ENCODE peak calls at places on chromosomes 12 and 14, in five cellular contexts. R is GM13977, V is DND-41, Y is RWPE1, W is glutamatergic neuron. B is an unnamed sample.

GRCh38 chr14:105908006-105908405 is 381.6 kb downstream of the TMEM121 start:
- DNase-seq in Y (no peak), R (no peak), W (no peak), V (no peak), B (no peak)

GRCh38 chr12:103799504-103800251 is 41.4 kb downstream of the NT5DC3 start:
- DNase-seq in W (no peak), V (no peak), Y (peak), R (no peak), B (no peak)

GRCh38 chr12:1616233-1617066 is 12.6 kb upstream of the WNT5B start:
- DNase-seq in R (no peak), Y (peak), V (no peak), W (no peak), B (peak)

GRCh38 chr12:6538420-6539275 is 4.3 kb downstream of the GAPDH start:
- DNase-seq in W (no peak), R (no peak), Y (no peak), V (peak), B (no peak)

GRCh38 chr14:37063467-37064240 is 108.8 kb downstream of the SLC25A21 start:
- DNase-seq in W (no peak), Y (no peak), R (no peak), V (no peak), B (no peak)

GRCh38 chr14:100132161-100132902 is 27.1 kb downstream of the DEGS2 start:
- DNase-seq in W (no peak), V (no peak), R (no peak), Y (no peak), B (no peak)

GRCh38 chr14:93546642-93547041 is 115.9 kb downstream of the UNC79 start:
- DNase-seq in W (no peak), V (no peak), Y (no peak), R (no peak), B (no peak)

GRCh38 chr14:80663541-80663940 is 278.0 kb downstream of the CEP128 start:
- DNase-seq in Y (no peak), R (no peak), V (no peak), W (no peak), B (no peak)

GRCh38 chr14:77239412-77239811 is 31.6 kb downstream of the NGB start:
- DNase-seq in R (no peak), W (no peak), Y (no peak), V (no peak), B (no peak)

GRCh38 chr12:124466200-124467128 is 100.9 kb downstream of the NCOR2 start:
- DNase-seq in W (no peak), R (peak), V (peak), Y (no peak), B (peak)

GRCh38 chr14:26765768-26766550 is 168.1 kb upstream of the NOVA1 start:
- DNase-seq in R (no peak), Y (no peak), V (no peak), W (no peak), B (no peak)

GRCh38 chr12:116856729-116857128 is 24.5 kb downstream of the HRK start:
- DNase-seq in V (no peak), R (no peak), W (no peak), Y (no peak), B (no peak)

GRCh38 chr12:132766380-132767085 is 4.9 kb upstream of the ANKLE2 start:
- DNase-seq in Y (no peak), R (no peak), V (no peak), W (no peak), B (no peak)

GRCh38 chr14:71231521-71232393 is 324.5 kb downstream of the PCNX1 start:
- DNase-seq in R (peak), V (peak), Y (no peak), W (no peak), B (peak)

GRCh38 chr12:94973202-94973601 is 30.3 kb downstream of the NDUFA12 start:
- DNase-seq in Y (no peak), W (no peak), R (no peak), V (no peak), B (no peak)

GRCh38 chr14:99517046-99517642 is 35.9 kb downstream of the CCNK start:
- DNase-seq in Y (no peak), V (no peak), R (no peak), W (no peak), B (no peak)

GRCh38 chr12:24798335-24798734 is 150.6 kb downstream of the BCAT1 start:
- DNase-seq in V (peak), R (no peak), W (no peak), Y (no peak), B (peak)

GRCh38 chr12:58388261-58388660 is 446.9 kb downstream of the ATP23 start:
- DNase-seq in Y (no peak), V (no peak), R (no peak), W (no peak), B (no peak)

GRCh38 chr12:203462-204260 is 10.3 kb downstream of the SLC6A12 start:
- DNase-seq in W (peak), V (no peak), R (no peak), Y (no peak), B (no peak)

GRCh38 chr12:27424631-27425230 is 21.8 kb upstream of the SMCO2 start:
- DNase-seq in V (no peak), Y (peak), W (no peak), R (no peak), B (no peak)

GRCh38 chr12:48183876-48184548 is 568 bp downstream of the CCDC184 start:
- DNase-seq in R (no peak), Y (no peak), W (peak), V (no peak), B (peak)

GRCh38 chr12:45732250-45732649 is 2.7 kb downstream of the ARID2 start:
- DNase-seq in R (no peak), Y (no peak), W (no peak), V (peak), B (no peak)

GRCh38 chr12:121712462-121713256 is at the start of gene TMEM120B:
- DNase-seq in W (peak), R (peak), V (peak), Y (peak), B (peak)

GRCh38 chr12:27595231-27595642 is 71.2 kb downstream of the PPFIBP1 start:
- DNase-seq in Y (no peak), V (no peak), W (no peak), R (no peak), B (no peak)

GRCh38 chr14:91284146-91284790 is 39.8 kb upstream of the GPR68 start:
- DNase-seq in V (no peak), Y (peak), R (no peak), W (no peak), B (no peak)

GRCh38 chr12:76187177-76187576 is 102.7 kb upstream of the NAP1L1 start:
- DNase-seq in V (no peak), W (no peak), Y (no peak), R (no peak), B (no peak)

GRCh38 chr12:127886821-127887220 is 380.1 kb upstream of the TMEM132C start:
- DNase-seq in Y (no peak), W (no peak), R (no peak), V (no peak), B (no peak)

GRCh38 chr14:99143793-99144192 is 128.2 kb downstream of the BCL11B start:
- DNase-seq in Y (no peak), V (peak), W (no peak), R (no peak), B (no peak)

GRCh38 chr12:5817246-5817645 is 127.8 kb downstream of the ANO2 start:
- DNase-seq in Y (no peak), V (no peak), W (no peak), R (no peak), B (no peak)

GRCh38 chr12:68445836-68446235 is 113.7 kb upstream of the MDM1 start:
- DNase-seq in W (no peak), Y (no peak), R (no peak), V (no peak), B (no peak)

GRCh38 chr14:51472881-51473280 is 178.8 kb upstream of the FRMD6 start:
- DNase-seq in R (no peak), Y (no peak), V (no peak), W (no peak), B (no peak)

DNA sequence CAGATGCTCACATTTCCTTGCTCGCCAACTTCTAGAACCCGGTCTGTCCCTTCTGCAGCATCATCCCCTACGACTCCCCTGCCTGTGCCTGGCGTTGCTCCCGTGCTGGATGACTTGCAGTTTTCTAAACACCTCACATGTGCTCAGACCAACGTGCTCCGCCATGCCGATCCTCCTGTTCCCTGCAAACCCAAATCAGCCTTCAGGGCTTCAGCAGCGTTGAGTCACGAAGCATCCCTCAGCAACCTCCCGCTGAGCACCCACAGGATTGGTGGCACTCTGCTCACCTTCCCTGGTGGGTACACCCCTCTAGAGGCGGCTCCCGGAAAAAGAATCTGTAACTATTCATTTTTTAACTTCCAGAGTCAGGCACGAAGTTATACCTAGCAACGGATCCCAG is 2.8 kb upstream of the PIWIL1 start:
- DNase-seq in W (no peak), V (no peak), Y (peak), R (no peak), B (no peak)
- TF ChIP-seq CTCF in W (no peak), V (no peak), Y (no peak), R (no peak), B (no peak)

GRCh38 chr14:103679351-103679750 is 35.9 kb downstream of the XRCC3 start:
- DNase-seq in W (no peak), Y (no peak), R (peak), V (peak), B (peak)
- TF ChIP-seq CTCF in W (peak), Y (peak), R (peak), V (peak), B (peak)

GRCh38 chr12:53327435-53328042 is 6.1 kb upstream of the AAAS start:
- DNase-seq in Y (no peak), V (no peak), W (no peak), R (no peak), B (no peak)
- TF ChIP-seq CTCF in Y (peak), V (peak), W (peak), R (peak), B (peak)

GRCh38 chr14:101560534-101561113 is 671 bp upstream of the DIO3 start:
- DNase-seq in Y (no peak), W (no peak), R (no peak), V (no peak), B (no peak)
- TF ChIP-seq CTCF in Y (no peak), W (no peak), R (no peak), V (no peak), B (no peak)

GRCh38 chr12:9334026-9334692 is 126.0 kb upstream of the PZP start:
- DNase-seq in Y (no peak), R (no peak), W (no peak), V (no peak), B (no peak)

GRCh38 chr12:9333129-9333528 is 124.9 kb upstream of the PZP start:
- DNase-seq in R (no peak), W (no peak), Y (no peak), V (no peak), B (no peak)

GRCh38 chr12:9329019-9329418 is 120.8 kb upstream of the PZP start:
- DNase-seq in Y (no peak), V (no peak), W (no peak), R (no peak), B (no peak)

GRCh38 chr12:9332564-9332963 is 124.4 kb upstream of the PZP start:
- DNase-seq in W (no peak), Y (no peak), R (no peak), V (no peak), B (no peak)

GRCh38 chr12:9331218-9331626 is 123.0 kb upstream of the PZP start:
- DNase-seq in R (peak), Y (peak), W (peak), V (peak), B (peak)
- TF ChIP-seq CTCF in R (peak), Y (peak), W (peak), V (peak), B (peak)

B was measured in GM13976.